ENCODE peak calls at places on chromosomes 4 and X, in seven cellular contexts. L, C, W, N, F, K and D are unnamed samples.
A peak's percentile ranks its signal among the peaks of the same experiment; 100 is the strongest.

GRCh38 chrX:29478336-29479069 is 736.9 kb upstream of the MAGEB2 start:
- DNase-seq in C (no peak), L (peak; percentile 19), F (peak; percentile 0), K (no peak), W (no peak), N (peak; percentile 10), D (peak; percentile 1)

GRCh38 chr4:105154576-105154975 is 7.9 kb downstream of the TET2 start:
- DNase-seq in F (peak; percentile 56), K (no peak), L (no peak), W (no peak), N (no peak), C (no peak), D (no peak)

GRCh38 chr4:26736621-26737020 is 124.0 kb upstream of the STIM2 start:
- DNase-seq in L (peak; percentile 50), F (peak; percentile 74), N (no peak), C (no peak), K (no peak), W (no peak), D (no peak)

GRCh38 chrX:68511255-68511654 is 12.4 kb downstream of the YIPF6 start:
- DNase-seq in W (no peak), L (peak; percentile 32), N (peak; percentile 18), F (peak; percentile 34), C (no peak), K (no peak), D (peak; percentile 30)

GRCh38 chr4:148270600-148270999 is 171.6 kb downstream of the NR3C2 start:
- DNase-seq in K (no peak), C (no peak), F (peak; percentile 63), L (peak; percentile 8), W (no peak), N (no peak), D (no peak)

GRCh38 chrX:31178769-31179125 is 106.9 kb upstream of the FTHL17 start:
- DNase-seq in K (no peak), L (no peak), F (no peak), W (no peak), C (no peak), N (no peak), D (no peak)

GRCh38 chrX:84487365-84488353 is 14.6 kb downstream of the HDX start:
- DNase-seq in N (no peak), K (no peak), F (no peak), L (no peak), C (no peak), W (no peak), D (no peak)

GRCh38 chr4:183876268-183876934 is 28.7 kb upstream of the STOX2 start:
- DNase-seq in F (peak; percentile 90), L (peak; percentile 81), K (no peak), N (peak; percentile 80), W (no peak), C (peak; percentile 71), D (peak; percentile 70)

GRCh38 chr4:186725422-186726149 is 1.9 kb upstream of the FAT1 start:
- DNase-seq in K (no peak), L (peak; percentile 77), W (peak; percentile 79), N (peak; percentile 82), C (peak; percentile 72), F (peak; percentile 66), D (peak; percentile 83)

GRCh38 chrX:112841114-112841819 is 636 bp upstream of the AMOT start:
- DNase-seq in N (peak; percentile 83), L (peak; percentile 51), F (peak; percentile 59), K (no peak), C (peak; percentile 88), W (no peak), D (peak; percentile 72)

GRCh38 chrX:154526901-154527675 is 11.1 kb upstream of the FAM3A start:
- DNase-seq in N (peak; percentile 75), K (no peak), L (peak; percentile 69), W (no peak), C (peak; percentile 85), F (peak; percentile 76), D (peak; percentile 75)

GRCh38 chr4:115453416-115453815 is 340.0 kb upstream of the NDST4 start:
- DNase-seq in W (no peak), N (no peak), K (no peak), L (peak; percentile 75), F (peak; percentile 97), C (no peak), D (no peak)

GRCh38 chr4:2331519-2332200 is 69.8 kb upstream of the MXD4 start:
- DNase-seq in W (no peak), L (no peak), F (no peak), C (no peak), K (no peak), N (no peak), D (no peak)

GRCh38 chrX:50103866-50104566 is 96.8 kb downstream of the AKAP4 start:
- DNase-seq in F (no peak), K (no peak), L (no peak), N (no peak), C (no peak), W (no peak), D (peak; percentile 10)

GRCh38 chr4:155207534-155208257 is 740 bp upstream of the NPY2R start:
- DNase-seq in N (no peak), F (no peak), L (peak; percentile 1), W (no peak), K (no peak), C (peak; percentile 16), D (no peak)

GRCh38 chrX:39667746-39668507 is 429.8 kb downstream of the BCOR start:
- DNase-seq in N (no peak), K (no peak), W (no peak), L (no peak), F (no peak), C (no peak), D (no peak)

GRCh38 chrX:153353416-153353815 is 19.5 kb downstream of the ZNF275 start:
- DNase-seq in W (no peak), C (no peak), N (no peak), L (no peak), K (no peak), F (no peak), D (no peak)

GRCh38 chr4:11446156-11446811 is 17.6 kb upstream of the HS3ST1 start:
- DNase-seq in N (no peak), L (peak; percentile 26), F (no peak), C (no peak), W (no peak), K (no peak), D (peak; percentile 5)

DNA sequence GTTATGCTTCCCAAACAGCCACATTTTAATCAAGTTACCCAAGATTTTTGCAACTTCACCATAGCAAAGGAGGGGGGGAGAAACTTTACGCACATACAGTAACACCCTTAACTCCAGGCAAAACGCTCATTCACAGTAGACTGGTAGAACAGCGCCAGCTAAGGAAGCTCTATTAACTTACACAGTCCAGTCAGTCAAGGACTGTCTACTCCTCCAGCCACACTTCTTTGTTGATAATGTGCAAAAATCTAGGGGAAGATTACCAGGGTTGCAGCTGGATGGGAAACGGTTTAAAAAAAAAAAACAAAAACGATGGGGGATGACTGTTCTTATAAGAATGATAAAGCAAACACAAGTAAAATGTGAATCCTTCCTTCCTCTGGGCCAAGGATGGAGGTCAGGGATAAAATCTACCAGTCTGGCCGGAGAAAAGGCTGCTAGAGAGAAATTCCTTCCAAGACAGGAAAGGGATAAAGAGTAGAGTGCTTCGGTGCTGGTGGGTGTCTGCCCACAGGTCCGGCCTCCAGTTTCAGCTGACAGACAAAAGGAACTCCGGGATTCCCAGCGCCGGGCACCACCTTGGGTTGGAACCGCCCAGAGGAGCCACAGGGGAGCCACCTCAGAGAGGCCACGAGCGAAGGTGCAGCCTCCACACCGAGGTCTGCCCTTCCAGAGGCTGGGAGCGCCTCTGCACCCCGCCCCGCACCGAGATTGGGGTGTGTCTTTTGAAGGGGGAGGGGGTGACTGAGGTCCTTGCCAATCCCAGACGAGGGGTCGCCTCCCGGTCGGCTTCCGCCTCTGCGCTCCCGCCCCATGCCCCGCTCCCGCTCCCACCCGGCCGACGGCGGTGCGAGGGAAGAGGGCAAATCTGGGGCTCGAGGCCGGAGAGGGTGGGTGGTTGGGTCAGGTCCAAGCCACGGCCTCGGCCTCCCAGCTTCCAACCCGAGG is 789 bp downstream of the ANKRD50 start:
- DNase-seq in C (no peak), K (peak; percentile 11), N (peak; percentile 51), L (peak; percentile 81), F (peak; percentile 61), W (peak; percentile 73), D (peak; percentile 70)
- TF ChIP-seq CTCF in C (no peak), K (peak; percentile 41), N (no peak), L (peak; percentile 7), F (no peak), W (peak; percentile 42), D (peak; percentile 47)

GRCh38 chrX:132367984-132368383 is 120.9 kb downstream of the MBNL3 start:
- DNase-seq in L (no peak), W (no peak), C (no peak), F (peak; percentile 33), K (no peak), N (no peak), D (no peak)

GRCh38 chrX:132369650-132370049 is 119.2 kb downstream of the MBNL3 start:
- DNase-seq in N (no peak), C (no peak), L (no peak), K (no peak), F (no peak), W (no peak), D (no peak)

GRCh38 chrX:132375941-132376340 is 112.9 kb downstream of the MBNL3 start:
- DNase-seq in W (no peak), K (no peak), L (no peak), C (no peak), N (no peak), F (peak; percentile 10), D (no peak)

DNA sequence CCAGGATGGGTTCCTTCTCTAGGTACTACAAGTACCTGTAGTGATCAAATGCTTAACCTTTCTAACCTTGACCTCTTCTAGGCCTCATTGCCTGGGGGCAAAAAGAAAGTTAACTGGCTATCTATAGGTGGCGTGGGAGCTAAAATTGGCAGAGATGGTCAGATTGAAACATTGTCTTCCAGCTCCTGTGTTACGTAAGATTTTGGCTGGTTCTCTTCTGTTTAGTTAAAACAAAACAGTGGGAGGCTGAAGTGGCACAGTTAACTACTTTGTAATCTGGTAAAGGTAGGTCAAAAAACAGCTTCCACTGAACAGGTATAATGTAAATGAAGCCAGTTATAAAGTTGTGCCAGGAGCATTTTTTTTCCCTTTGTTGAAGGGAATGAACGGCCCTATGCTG is 115.2 kb downstream of the MBNL3 start:
- DNase-seq in L (no peak), W (no peak), N (no peak), F (no peak), K (no peak), C (no peak), D (no peak)
- H3K27me3 ChIP-seq in L (no peaks in the 10 kb centered on the region), W (no peaks in the 10 kb centered on the region), N (no peaks in the 10 kb centered on the region), F (no peaks in the 10 kb centered on the region), K (no peaks in the 10 kb centered on the region), C (peaks cover 6% of the 10 kb centered on the region), D (no peaks in the 10 kb centered on the region)

GRCh38 chr4:10083861-10084641 is 32.5 kb downstream of the WDR1 start:
- DNase-seq in F (no peak), N (no peak), K (no peak), L (no peak), W (peak; percentile 34), C (peak; percentile 87), D (no peak)
- H3K36me3 ChIP-seq in F (peaks cover 80% of the 10 kb centered on the region), N (peaks cover 61% of the 10 kb centered on the region), K (peaks cover 85% of the 10 kb centered on the region), L (peaks cover 65% of the 10 kb centered on the region), W (peaks cover 98% of the 10 kb centered on the region), C (peaks cover 100% of the 10 kb centered on the region), D (peaks cover 98% of the 10 kb centered on the region)

GRCh38 chrX:4484266-4484665 is 770.8 kb upstream of the PRKX start:
- DNase-seq in C (no peak), W (no peak), F (no peak), K (no peak), N (no peak), L (no peak), D (no peak)

DNA sequence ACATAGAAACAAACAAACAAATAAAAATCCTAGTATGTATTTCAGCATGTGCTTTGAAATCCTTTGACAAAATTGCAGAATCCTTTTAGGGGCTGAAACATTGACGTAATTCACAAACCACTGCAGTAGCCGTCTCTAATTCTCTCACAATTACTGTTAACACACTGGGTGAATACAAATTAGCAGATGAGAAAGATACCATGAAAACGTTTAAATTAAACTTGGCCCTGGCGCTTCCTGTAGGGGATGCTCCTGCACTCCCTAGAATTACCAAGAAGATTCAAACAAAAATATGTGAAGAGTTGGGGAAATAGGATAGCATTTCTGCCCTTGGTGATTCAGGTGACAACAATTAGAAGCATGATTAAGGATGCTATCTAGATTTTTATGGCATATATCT is 772.5 kb upstream of the PRKX start:
- DNase-seq in L (no peak), N (no peak), F (no peak), K (no peak), W (no peak), C (no peak), D (no peak)
- TF ChIP-seq CTCF in L (no peak), N (no peak), F (no peak), K (no peak), W (no peak), C (no peak), D (no peak)